ENCODE peak calls at places on chromosomes 13 and 19, in four cellular contexts. One of them, this sample, is unnamed.

GRCh38 chr19:35710784-35711723 is 6.7 kb downstream of the ZBTB32 start:
- DNase-seq in cardiac muscle cell: no peak
- DNase-seq in GM06990: peak
- DNase-seq in esophagus muscularis mucosa: no peak
- DNase-seq in this sample: no peak

GRCh38 chr13:38394777-38395504 is 45.3 kb downstream of the UFM1 start:
- DNase-seq in cardiac muscle cell: no peak
- DNase-seq in GM06990: no peak
- DNase-seq in esophagus muscularis mucosa: no peak
- DNase-seq in this sample: no peak

GRCh38 chr13:46552888-46553520 is at the start of gene LRCH1:
- DNase-seq in cardiac muscle cell: peak
- DNase-seq in GM06990: peak
- DNase-seq in esophagus muscularis mucosa: peak
- DNase-seq in this sample: peak

GRCh38 chr13:46687810-46688209 is 109.2 kb downstream of the ESD start:
- DNase-seq in cardiac muscle cell: peak
- DNase-seq in GM06990: no peak
- DNase-seq in esophagus muscularis mucosa: no peak
- DNase-seq in this sample: peak

GRCh38 chr13:53782400-53783030 is 753.9 kb downstream of the OLFM4 start:
- DNase-seq in cardiac muscle cell: peak
- DNase-seq in GM06990: no peak
- DNase-seq in esophagus muscularis mucosa: no peak
- DNase-seq in this sample: peak

GRCh38 chr19:4362871-4363545 is 19.6 kb downstream of the MPND start:
- DNase-seq in cardiac muscle cell: no peak
- DNase-seq in GM06990: peak
- DNase-seq in esophagus muscularis mucosa: no peak
- DNase-seq in this sample: no peak

GRCh38 chr13:99724633-99725517 is 223.6 kb downstream of the TM9SF2 start:
- DNase-seq in cardiac muscle cell: no peak
- DNase-seq in GM06990: no peak
- DNase-seq in esophagus muscularis mucosa: no peak
- DNase-seq in this sample: no peak

GRCh38 chr19:39399684-39400465 is 6.8 kb upstream of the ZFP36 start:
- DNase-seq in cardiac muscle cell: no peak
- DNase-seq in GM06990: no peak
- DNase-seq in esophagus muscularis mucosa: no peak
- DNase-seq in this sample: no peak

GRCh38 chr19:47781590-47782318 is 3.3 kb downstream of the SELENOW start:
- DNase-seq in cardiac muscle cell: no peak
- DNase-seq in GM06990: no peak
- DNase-seq in esophagus muscularis mucosa: no peak
- DNase-seq in this sample: no peak

GRCh38 chr13:48265217-48265815 is 32.3 kb downstream of the ITM2B start:
- DNase-seq in cardiac muscle cell: no peak
- DNase-seq in GM06990: no peak
- DNase-seq in esophagus muscularis mucosa: no peak
- DNase-seq in this sample: no peak

GRCh38 chr13:52428295-52428694 is 22.1 kb downstream of the VPS36 start:
- DNase-seq in cardiac muscle cell: peak
- DNase-seq in GM06990: no peak
- DNase-seq in esophagus muscularis mucosa: no peak
- DNase-seq in this sample: peak

GRCh38 chr13:113654591-113655357 is 3.2 kb downstream of the ATP4B start:
- DNase-seq in cardiac muscle cell: no peak
- DNase-seq in GM06990: no peak
- DNase-seq in esophagus muscularis mucosa: no peak
- DNase-seq in this sample: no peak

GRCh38 chr13:114009590-114010400 is 35.9 kb upstream of the C13orf46 start:
- DNase-seq in cardiac muscle cell: no peak
- DNase-seq in GM06990: no peak
- DNase-seq in esophagus muscularis mucosa: no peak
- DNase-seq in this sample: no peak

GRCh38 chr19:41353466-41354342 is at the start of gene TGFB1:
- DNase-seq in cardiac muscle cell: peak
- DNase-seq in GM06990: peak
- DNase-seq in esophagus muscularis mucosa: peak
- DNase-seq in this sample: peak

GRCh38 chr19:47531640-47532387 is 17.0 kb upstream of the NAPA start:
- DNase-seq in cardiac muscle cell: peak
- DNase-seq in GM06990: no peak
- DNase-seq in esophagus muscularis mucosa: no peak
- DNase-seq in this sample: no peak

GRCh38 chr19:1624458-1624857 is 19.2 kb upstream of the UQCR11 start:
- DNase-seq in cardiac muscle cell: peak
- DNase-seq in GM06990: no peak
- DNase-seq in esophagus muscularis mucosa: no peak
- DNase-seq in this sample: peak

GRCh38 chr19:8494158-8494557 is 8.3 kb downstream of the PRAM1 start:
- DNase-seq in cardiac muscle cell: peak
- DNase-seq in GM06990: no peak
- DNase-seq in esophagus muscularis mucosa: no peak
- DNase-seq in this sample: peak

GRCh38 chr13:51995677-51996551 is 15.3 kb downstream of the ATP7B start:
- DNase-seq in cardiac muscle cell: peak
- DNase-seq in GM06990: no peak
- DNase-seq in esophagus muscularis mucosa: no peak
- DNase-seq in this sample: peak

GRCh38 chr13:59687028-59687427 is 476.7 kb downstream of the DIAPH3 start:
- DNase-seq in cardiac muscle cell: no peak
- DNase-seq in GM06990: no peak
- DNase-seq in esophagus muscularis mucosa: no peak
- DNase-seq in this sample: no peak

GRCh38 chr19:3075605-3076431 is 13.5 kb upstream of the TLE5 start:
- DNase-seq in cardiac muscle cell: peak
- DNase-seq in GM06990: peak
- DNase-seq in esophagus muscularis mucosa: no peak
- DNase-seq in this sample: peak

GRCh38 chr19:2774953-2775555 is 8.0 kb downstream of the SGTA start:
- DNase-seq in cardiac muscle cell: no peak
- DNase-seq in GM06990: no peak
- DNase-seq in esophagus muscularis mucosa: no peak
- DNase-seq in this sample: no peak

GRCh38 chr13:24042710-24043440 is 117.6 kb upstream of the SPATA13 start:
- DNase-seq in cardiac muscle cell: no peak
- DNase-seq in GM06990: no peak
- DNase-seq in esophagus muscularis mucosa: no peak
- DNase-seq in this sample: no peak

GRCh38 chr19:48506138-48506733 is 5.4 kb downstream of the LMTK3 start:
- DNase-seq in cardiac muscle cell: peak
- DNase-seq in GM06990: no peak
- DNase-seq in esophagus muscularis mucosa: no peak
- DNase-seq in this sample: peak

GRCh38 chr13:98751397-98752110 is 918 bp downstream of the SLC15A1 start:
- DNase-seq in cardiac muscle cell: peak
- DNase-seq in GM06990: no peak
- DNase-seq in esophagus muscularis mucosa: no peak
- DNase-seq in this sample: peak

GRCh38 chr19:38565686-38566105 is 52.1 kb downstream of the MAP4K1 start:
- DNase-seq in cardiac muscle cell: no peak
- DNase-seq in GM06990: no peak
- DNase-seq in esophagus muscularis mucosa: no peak
- DNase-seq in this sample: no peak

GRCh38 chr19:10486551-10486950 is 16.6 kb downstream of the KEAP1 start:
- DNase-seq in cardiac muscle cell: no peak
- DNase-seq in GM06990: no peak
- DNase-seq in esophagus muscularis mucosa: no peak
- DNase-seq in this sample: no peak

GRCh38 chr19:39342647-39343305 is 555 bp downstream of the SAMD4B start:
- DNase-seq in cardiac muscle cell: peak
- DNase-seq in GM06990: no peak
- DNase-seq in esophagus muscularis mucosa: no peak
- DNase-seq in this sample: peak

GRCh38 chr13:20136781-20137703 is 23.8 kb downstream of the GJA3 start:
- DNase-seq in cardiac muscle cell: peak
- DNase-seq in GM06990: peak
- DNase-seq in esophagus muscularis mucosa: no peak
- DNase-seq in this sample: no peak

GRCh38 chr19:7856679-7857663 is 17.2 kb downstream of the PRR36 start:
- DNase-seq in cardiac muscle cell: no peak
- DNase-seq in GM06990: no peak
- DNase-seq in esophagus muscularis mucosa: no peak
- DNase-seq in this sample: no peak

GRCh38 chr13:23468811-23469210 is 35.3 kb upstream of the SACS start:
- DNase-seq in cardiac muscle cell: no peak
- DNase-seq in GM06990: no peak
- DNase-seq in esophagus muscularis mucosa: no peak
- DNase-seq in this sample: no peak

GRCh38 chr13:99774644-99775043 is 196.9 kb downstream of the ZIC5 start:
- DNase-seq in cardiac muscle cell: no peak
- DNase-seq in GM06990: no peak
- DNase-seq in esophagus muscularis mucosa: no peak
- DNase-seq in this sample: no peak

GRCh38 chr13:30569901-30570576 is 47.7 kb upstream of the USPL1 start:
- DNase-seq in cardiac muscle cell: peak
- DNase-seq in GM06990: no peak
- DNase-seq in esophagus muscularis mucosa: no peak
- DNase-seq in this sample: peak

GRCh38 chr19:17725422-17726078 is 6.3 kb downstream of the MAP1S start:
- DNase-seq in cardiac muscle cell: no peak
- DNase-seq in GM06990: no peak
- DNase-seq in esophagus muscularis mucosa: no peak
- DNase-seq in this sample: no peak

GRCh38 chr19:8512115-8512967 is 1.6 kb downstream of the ZNF414 start:
- DNase-seq in cardiac muscle cell: peak
- DNase-seq in GM06990: no peak
- DNase-seq in esophagus muscularis mucosa: no peak
- DNase-seq in this sample: peak

GRCh38 chr13:30143671-30144400 is 163.5 kb downstream of the KATNAL1 start:
- DNase-seq in cardiac muscle cell: peak
- DNase-seq in GM06990: no peak
- DNase-seq in esophagus muscularis mucosa: no peak
- DNase-seq in this sample: peak

GRCh38 chr13:37868691-37869505 is 674 bp downstream of the TRPC4 start:
- DNase-seq in cardiac muscle cell: peak
- DNase-seq in GM06990: no peak
- DNase-seq in esophagus muscularis mucosa: no peak
- DNase-seq in this sample: peak

GRCh38 chr13:70874646-70875045 is 766.4 kb upstream of the KLHL1 start:
- DNase-seq in cardiac muscle cell: no peak
- DNase-seq in GM06990: no peak
- DNase-seq in esophagus muscularis mucosa: no peak
- DNase-seq in this sample: no peak

GRCh38 chr13:51879133-51879532 is 17.4 kb downstream of the CCDC70 start:
- DNase-seq in cardiac muscle cell: no peak
- DNase-seq in GM06990: no peak
- DNase-seq in esophagus muscularis mucosa: no peak
- DNase-seq in this sample: no peak

GRCh38 chr19:29850482-29850881 is 38.7 kb downstream of the CCNE1 start:
- DNase-seq in cardiac muscle cell: no peak
- DNase-seq in GM06990: no peak
- DNase-seq in esophagus muscularis mucosa: no peak
- DNase-seq in this sample: no peak
- TF ChIP-seq CTCF in cardiac muscle cell: no peak
- TF ChIP-seq CTCF in GM06990: no peak
- TF ChIP-seq CTCF in esophagus muscularis mucosa: no peak
- TF ChIP-seq CTCF in this sample: no peak

DNA sequence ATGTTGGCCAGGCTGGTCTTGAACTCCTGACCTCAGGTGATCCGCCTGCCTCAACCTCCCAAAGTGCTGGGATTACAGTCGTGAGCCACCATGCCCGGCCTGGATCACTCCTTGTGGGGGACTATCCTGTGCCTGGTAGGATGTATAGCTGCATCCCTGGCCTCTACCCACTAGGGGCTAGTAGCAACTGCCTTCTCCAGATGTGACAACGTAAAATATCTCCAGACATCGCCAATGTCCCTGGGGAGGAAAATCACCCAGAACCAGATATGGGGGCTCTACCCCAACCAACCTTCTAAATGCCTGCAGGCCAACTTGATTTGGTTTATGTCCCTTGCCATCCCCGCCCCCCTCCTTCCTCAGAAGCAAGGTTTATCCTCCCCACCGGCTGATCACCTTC is 12.7 kb downstream of the TM6SF2 start:
- DNase-seq in cardiac muscle cell: no peak
- DNase-seq in GM06990: no peak
- DNase-seq in esophagus muscularis mucosa: no peak
- DNase-seq in this sample: no peak
- H3K4me3 ChIP-seq in cardiac muscle cell: no peak
- H3K4me3 ChIP-seq in GM06990: no peak
- H3K4me3 ChIP-seq in esophagus muscularis mucosa: no peak
- H3K4me3 ChIP-seq in this sample: no peak

GRCh38 chr19:43594081-43594697 is 1.7 kb downstream of the IRGQ start:
- DNase-seq in cardiac muscle cell: no peak
- DNase-seq in GM06990: no peak
- DNase-seq in esophagus muscularis mucosa: no peak
- DNase-seq in this sample: no peak

GRCh38 chr19:43589680-43590079 is 6.3 kb downstream of the IRGQ start:
- DNase-seq in cardiac muscle cell: no peak
- DNase-seq in GM06990: no peak
- DNase-seq in esophagus muscularis mucosa: no peak
- DNase-seq in this sample: no peak

GRCh38 chr19:43594710-43595604 is 977 bp downstream of the IRGQ start:
- DNase-seq in cardiac muscle cell: peak
- DNase-seq in GM06990: peak
- DNase-seq in esophagus muscularis mucosa: no peak
- DNase-seq in this sample: peak

GRCh38 chr19:43592800-43593350 is 3.1 kb downstream of the IRGQ start:
- DNase-seq in cardiac muscle cell: no peak
- DNase-seq in GM06990: no peak
- DNase-seq in esophagus muscularis mucosa: no peak
- DNase-seq in this sample: no peak

GRCh38 chr19:43591904-43592772 is 3.8 kb downstream of the IRGQ start:
- DNase-seq in cardiac muscle cell: no peak
- DNase-seq in GM06990: no peak
- DNase-seq in esophagus muscularis mucosa: no peak
- DNase-seq in this sample: no peak
- TF ChIP-seq CTCF in cardiac muscle cell: no peak
- TF ChIP-seq CTCF in GM06990: no peak
- TF ChIP-seq CTCF in esophagus muscularis mucosa: no peak
- TF ChIP-seq CTCF in this sample: no peak

DNA sequence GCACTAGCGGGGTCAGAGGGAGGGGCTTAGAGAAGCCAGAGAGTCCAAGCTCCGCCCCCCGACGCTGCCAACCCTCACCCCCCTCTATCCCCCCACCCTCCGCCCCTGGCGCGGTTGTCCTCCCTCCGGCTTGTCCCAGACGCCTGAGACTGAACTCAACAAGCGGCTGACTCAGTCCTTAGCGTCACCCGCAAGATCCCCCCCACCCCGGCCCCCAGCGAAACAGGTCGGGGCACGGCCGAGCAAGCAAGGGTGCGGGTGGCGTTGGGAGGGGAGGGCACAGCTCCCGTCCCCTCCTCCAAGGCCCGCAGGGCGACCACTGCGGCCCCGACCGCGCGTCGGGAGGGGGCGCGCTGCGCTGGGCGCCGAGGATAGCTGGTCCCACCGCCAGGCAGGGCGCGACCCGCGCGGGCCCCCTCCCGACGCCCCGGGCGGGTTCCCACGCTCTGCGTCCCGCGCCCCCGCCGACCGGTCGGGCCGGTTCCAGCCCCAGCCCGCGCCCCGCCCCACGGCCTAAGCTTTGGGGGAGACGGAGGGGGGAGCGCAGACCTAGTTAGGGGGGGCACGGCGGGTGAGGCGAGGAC is 5.3 kb downstream of the NOTCH3 start:
- DNase-seq in cardiac muscle cell: peak
- DNase-seq in GM06990: no peak
- DNase-seq in esophagus muscularis mucosa: no peak
- DNase-seq in this sample: peak
- H3K4me3 ChIP-seq in cardiac muscle cell: peak
- H3K4me3 ChIP-seq in GM06990: no peak
- H3K4me3 ChIP-seq in esophagus muscularis mucosa: peak
- H3K4me3 ChIP-seq in this sample: peak

GRCh38 chr13:28550721-28551497 is 56.0 kb upstream of the FLT1 start:
- DNase-seq in cardiac muscle cell: no peak
- DNase-seq in GM06990: no peak
- DNase-seq in esophagus muscularis mucosa: no peak
- DNase-seq in this sample: no peak
- TF ChIP-seq CTCF in cardiac muscle cell: no peak
- TF ChIP-seq CTCF in GM06990: no peak
- TF ChIP-seq CTCF in esophagus muscularis mucosa: no peak
- TF ChIP-seq CTCF in this sample: no peak

This sample was measured in cardiac fibroblast.